ENCODE peak calls at places on chromosomes 7 and 10, in ten cellular contexts. Q is activated CD4-positive, CD25-positive, alpha-beta regulatory T cell; T is A549; Y is T47D; Z is ecto neural progenitor cell; I is kidney glomerular epithelial cell; K is omental fat pad; G is epithelial cell of esophagus; F is NCI-H774; N is activated CD4-positive, alpha-beta T cell treated with anti-CD3 and anti-CD28 coated beads, Interleukin-2, amount 10 ng/mL, durations not matched to agents 7 days and 5 days. O is an unnamed sample.

GRCh38 chr7:30510124-30511074 is 5.8 kb upstream of the GGCT start:
- DNase-seq in N (peak), K (no peak), Y (no peak), T (peak), F (peak), I (peak), Q (no peak), G (peak), Z (no peak), O (peak)

GRCh38 chr10:127919418-127920191 is 12.7 kb downstream of the PTPRE start:
- DNase-seq in Q (no peak), G (no peak), Y (no peak), F (no peak), T (peak), Z (no peak), K (no peak), N (no peak), I (peak), O (peak)

GRCh38 chr7:137501561-137501960 is 158.0 kb upstream of the PTN start:
- DNase-seq in Y (no peak), T (no peak), Q (no peak), K (no peak), N (no peak), I (no peak), F (no peak), Z (no peak), G (no peak), O (no peak)

GRCh38 chr7:102046373-102047117 is 229.1 kb downstream of the CUX1 start:
- DNase-seq in Y (no peak), T (no peak), Z (no peak), Q (no peak), N (no peak), F (no peak), K (no peak), I (no peak), G (no peak), O (peak)

GRCh38 chr7:2444476-2444875 is 31.7 kb downstream of the GRIFIN start:
- DNase-seq in Q (no peak), I (no peak), Z (no peak), K (no peak), G (peak), Y (no peak), F (no peak), N (no peak), T (no peak), O (no peak)

GRCh38 chr7:94297397-94297838 is 97.3 kb upstream of the COL1A2 start:
- DNase-seq in Y (no peak), K (peak), N (no peak), I (no peak), G (peak), T (peak), Z (no peak), F (no peak), Q (no peak), O (peak)

GRCh38 chr10:1163204-1163660 is 107.0 kb downstream of the WDR37 start:
- DNase-seq in I (no peak), Q (no peak), N (no peak), T (no peak), Y (no peak), K (no peak), Z (no peak), G (no peak), F (no peak), O (no peak)

GRCh38 chr10:29667191-29667590 is 32.4 kb upstream of the SVIL start:
- DNase-seq in T (no peak), G (no peak), F (no peak), Q (no peak), I (no peak), Y (no peak), Z (no peak), K (no peak), N (no peak), O (no peak)

GRCh38 chr10:132550366-132551092 is 12.9 kb downstream of the INPP5A start:
- DNase-seq in K (no peak), F (no peak), G (no peak), N (no peak), T (no peak), I (no peak), Q (no peak), Z (no peak), Y (no peak), O (no peak)

GRCh38 chr10:103451091-103451801 is 924 bp downstream of the CALHM2 start:
- DNase-seq in Q (peak), F (no peak), N (peak), Y (peak), G (peak), T (peak), I (no peak), Z (peak), K (peak), O (peak)

GRCh38 chr7:41029072-41029492 is 673.8 kb downstream of the INHBA start:
- DNase-seq in Z (no peak), F (no peak), Y (no peak), N (no peak), Q (no peak), G (peak), K (no peak), I (peak), T (peak), O (peak)

GRCh38 chr7:137135654-137136350 is 207.7 kb downstream of the PTN start:
- DNase-seq in F (no peak), G (no peak), I (no peak), Q (no peak), N (no peak), K (no peak), T (no peak), Z (no peak), Y (no peak), O (no peak)

GRCh38 chr10:106089855-106090254 is 1074.7 kb downstream of the SORCS1 start:
- DNase-seq in T (no peak), Q (no peak), G (peak), I (no peak), K (no peak), Y (no peak), N (no peak), Z (no peak), F (no peak), O (no peak)

GRCh38 chr7:30702200-30702599 is 19.9 kb upstream of the CRHR2 start:
- DNase-seq in K (no peak), G (peak), I (no peak), Q (no peak), Z (no peak), Y (no peak), F (no peak), N (peak), T (no peak), O (no peak)

GRCh38 chr10:59865101-59865500 is 41.3 kb downstream of the CCDC6 start:
- DNase-seq in Y (no peak), K (no peak), I (no peak), Z (no peak), F (no peak), Q (no peak), T (peak), N (peak), G (peak), O (peak)

GRCh38 chr10:103699611-103700435 is 155.6 kb downstream of the SH3PXD2A start:
- DNase-seq in I (no peak), Y (no peak), K (no peak), Q (no peak), T (no peak), G (no peak), Z (no peak), F (no peak), N (no peak), O (no peak)

GRCh38 chr7:116265881-116266280 is 55.5 kb downstream of the TES start:
- DNase-seq in N (no peak), F (no peak), I (no peak), Z (no peak), K (no peak), G (no peak), Q (no peak), T (no peak), Y (no peak), O (peak)

GRCh38 chr10:59493017-59493416 is 130.7 kb upstream of the FAM13C start:
- DNase-seq in Q (no peak), Y (no peak), T (no peak), N (no peak), K (no peak), G (no peak), F (no peak), Z (no peak), I (no peak), O (no peak)

GRCh38 chr10:78547397-78547796 is 513.7 kb downstream of the RPS24 start:
- DNase-seq in G (no peak), T (no peak), N (no peak), F (no peak), Z (no peak), I (no peak), K (no peak), Y (no peak), Q (no peak), O (no peak)

GRCh38 chr7:80359029-80359428 is 152.8 kb downstream of the GNAT3 start:
- DNase-seq in Y (no peak), I (no peak), N (no peak), Z (no peak), K (no peak), F (no peak), Q (no peak), T (no peak), G (no peak), O (no peak)

GRCh38 chr7:155224116-155224811 is 73.4 kb upstream of the INSIG1 start:
- DNase-seq in G (peak), T (no peak), Q (no peak), F (no peak), N (no peak), Z (no peak), I (no peak), Y (no peak), K (no peak), O (no peak)

GRCh38 chr7:93715234-93715633 is 140.7 kb upstream of the CALCR start:
- DNase-seq in K (no peak), Y (no peak), Q (no peak), N (peak), G (peak), T (peak), F (no peak), I (peak), Z (peak), O (peak)

GRCh38 chr10:33137356-33138007 is 179.5 kb upstream of the ITGB1 start:
- DNase-seq in Q (no peak), Z (no peak), N (no peak), Y (no peak), K (no peak), G (no peak), T (no peak), I (no peak), F (no peak), O (peak)

GRCh38 chr10:15346440-15347141 is 24.5 kb downstream of the FAM171A1 start:
- DNase-seq in F (no peak), I (no peak), Q (no peak), K (no peak), G (no peak), N (no peak), T (no peak), Y (no peak), Z (no peak), O (no peak)

GRCh38 chr7:82441916-82442478 is 1.6 kb downstream of the CACNA2D1 start:
- DNase-seq in G (peak), T (peak), Z (no peak), Y (no peak), F (peak), K (no peak), N (no peak), I (no peak), Q (no peak), O (peak)

GRCh38 chr7:147937428-147937827 is 653.1 kb upstream of the C7orf33 start:
- DNase-seq in Y (no peak), T (no peak), N (no peak), G (no peak), Z (no peak), Q (no peak), K (no peak), I (no peak), F (no peak), O (peak)

GRCh38 chr7:123494193-123494796 is 40.1 kb downstream of the IQUB start:
- DNase-seq in I (peak), T (peak), Y (peak), Q (no peak), Z (no peak), G (peak), K (no peak), F (peak), N (peak), O (peak)

GRCh38 chr10:33279791-33280190 is 54.7 kb downstream of the NRP1 start:
- DNase-seq in Z (no peak), I (no peak), Q (no peak), Y (no peak), T (no peak), N (no peak), F (no peak), K (no peak), G (peak), O (peak)

GRCh38 chr10:3248526-3249255 is 76.1 kb upstream of the PITRM1 start:
- DNase-seq in N (no peak), G (peak), K (no peak), Q (no peak), F (peak), T (peak), I (peak), Y (no peak), Z (no peak), O (peak)

GRCh38 chr7:102840404-102840803 is 72.4 kb upstream of the LRRC17 start:
- DNase-seq in K (no peak), N (no peak), I (no peak), Z (no peak), Q (no peak), Y (no peak), F (no peak), T (peak), G (no peak), O (peak)

O was measured in PC-3.